ENCODE peak calls at places on chromosomes 13 and 19, in seven cellular contexts. V is brain microvascular endothelial cell, Q is transverse colon, X is fibroblast of mammary gland, Y is nephron progenitor cell, R is AG04449, L is mammary epithelial cell. M is an unnamed sample.

GRCh38 chr13:72567566-72567965 is 159.9 kb downstream of the MZT1 start:
- DNase-seq in R (no peak), Y (no peak), L (no peak), X (no peak), Q (no peak), V (no peak), M (no peak)

GRCh38 chr13:73913043-73913740 is 221.0 kb downstream of the KLF12 start:
- DNase-seq in R (peak; percentile 19), X (peak; percentile 59), Y (no peak), L (peak; percentile 46), Q (no peak), V (peak; percentile 68), M (no peak)

GRCh38 chr13:110409581-110409992 is 102.5 kb downstream of the COL4A2 start:
- DNase-seq in L (peak; percentile 66), X (peak; percentile 48), Y (no peak), R (no peak), V (peak; percentile 96), Q (no peak), M (peak; percentile 74)

GRCh38 chr13:30608364-30608763 is 9.4 kb upstream of the USPL1 start:
- DNase-seq in R (no peak), Y (no peak), Q (no peak), L (no peak), V (no peak), X (peak; percentile 17), M (no peak)

GRCh38 chr19:18027151-18027550 is 19.2 kb downstream of the ARRDC2 start:
- DNase-seq in V (no peak), L (no peak), X (no peak), Y (no peak), Q (no peak), R (no peak), M (no peak)

GRCh38 chr13:31742102-31742695 is 2.9 kb downstream of the RXFP2 start:
- DNase-seq in V (peak; percentile 55), Y (peak; percentile 79), Q (peak; percentile 55), L (peak; percentile 45), X (peak; percentile 81), R (no peak), M (peak; percentile 50)

GRCh38 chr13:39149896-39150295 is 111.6 kb downstream of the NHLRC3 start:
- DNase-seq in V (no peak), Y (no peak), R (no peak), Q (no peak), X (no peak), L (no peak), M (no peak)

GRCh38 chr13:46297338-46297737 is 85.6 kb downstream of the LRRC63 start:
- DNase-seq in X (peak; percentile 15), R (no peak), Q (no peak), L (no peak), V (peak; percentile 34), Y (no peak), M (peak; percentile 6)

GRCh38 chr19:30214651-30215051 is 157.5 kb upstream of the ZNF536 start:
- DNase-seq in Y (no peak), L (no peak), X (no peak), V (no peak), Q (no peak), R (no peak), M (no peak)

GRCh38 chr19:5154129-5154798 is 185.4 kb downstream of the KDM4B start:
- DNase-seq in X (peak; percentile 10), R (no peak), L (no peak), Q (peak; percentile 38), V (no peak), Y (peak; percentile 69), M (no peak)

GRCh38 chr19:41936416-41936850 is 8.2 kb upstream of the ERFL start:
- DNase-seq in V (no peak), Y (no peak), L (peak; percentile 33), Q (no peak), R (no peak), X (no peak), M (peak; percentile 36)

GRCh38 chr19:3750211-3750610 is 11.3 kb downstream of the APBA3 start:
- DNase-seq in L (no peak), Q (no peak), X (no peak), Y (no peak), R (no peak), V (no peak), M (no peak)

GRCh38 chr19:50723069-50723468 is at the start of gene CLEC11A:
- DNase-seq in Q (peak; percentile 38), R (no peak), X (peak; percentile 84), V (peak; percentile 52), L (no peak), Y (peak; percentile 40), M (peak; percentile 83)

GRCh38 chr13:97849305-97849704 is 104.2 kb upstream of the IPO5 start:
- DNase-seq in X (peak; percentile 26), Y (no peak), V (no peak), Q (no peak), R (no peak), L (peak; percentile 49), M (peak; percentile 10)

GRCh38 chr13:23905766-23906165 is 8.5 kb upstream of the C1QTNF9B start:
- DNase-seq in Y (no peak), R (no peak), Q (no peak), L (no peak), V (no peak), X (no peak), M (no peak)

GRCh38 chr13:35857769-35858168 is 273.4 kb downstream of the DCLK1 start:
- DNase-seq in Q (no peak), X (no peak), Y (no peak), R (no peak), L (no peak), V (peak; percentile 59), M (no peak)

GRCh38 chr13:57569981-57570380 is 61.6 kb upstream of the PCDH17 start:
- DNase-seq in L (no peak), R (no peak), X (no peak), Q (no peak), V (no peak), Y (no peak), M (no peak)

GRCh38 chr19:5932593-5933262 is 18.7 kb downstream of the CAPS start:
- DNase-seq in X (no peak), Q (no peak), L (no peak), Y (no peak), V (no peak), R (no peak), M (no peak)

GRCh38 chr13:106455190-106455589 is 80.3 kb downstream of the EFNB2 start:
- DNase-seq in X (no peak), Y (no peak), V (no peak), Q (no peak), L (no peak), R (no peak), M (no peak)

GRCh38 chr13:27619711-27620376 is 485 bp downstream of the LNX2 start:
- DNase-seq in Q (peak; percentile 57), X (peak; percentile 30), Y (no peak), R (no peak), V (peak; percentile 11), L (no peak), M (peak; percentile 39)
- TF ChIP-seq CTCF in Q (peak; percentile 47), X (no peak), Y (no peak), R (peak; percentile 42), V (peak; percentile 23), L (no peak), M (peak; percentile 54)

DNA sequence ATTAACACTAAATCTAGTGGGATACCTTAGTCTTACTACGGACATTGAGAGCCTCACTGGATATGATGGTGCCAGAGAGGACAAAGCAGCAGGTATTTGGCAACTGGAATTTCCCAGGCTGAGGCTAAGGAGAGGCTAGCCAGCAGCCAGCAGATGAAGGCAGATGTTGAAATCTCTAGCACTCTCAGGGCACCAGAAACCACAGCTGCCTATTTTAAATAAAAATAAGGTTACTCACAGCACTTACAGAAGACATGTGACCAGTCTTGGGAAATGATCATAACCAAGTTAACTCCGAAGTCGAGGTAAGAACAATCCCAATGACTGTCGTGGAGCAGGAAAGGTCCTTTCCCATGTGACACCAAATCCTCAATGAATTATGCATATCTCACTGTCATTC is 1726.0 kb downstream of the EFNB2 start:
- DNase-seq in V (peak; percentile 44), Q (no peak), Y (no peak), L (peak; percentile 37), R (no peak), X (peak; percentile 0), M (no peak)
- TF ChIP-seq CTCF in V (no peak), Q (no peak), Y (no peak), L (no peak), R (no peak), X (no peak), M (no peak)

DNA sequence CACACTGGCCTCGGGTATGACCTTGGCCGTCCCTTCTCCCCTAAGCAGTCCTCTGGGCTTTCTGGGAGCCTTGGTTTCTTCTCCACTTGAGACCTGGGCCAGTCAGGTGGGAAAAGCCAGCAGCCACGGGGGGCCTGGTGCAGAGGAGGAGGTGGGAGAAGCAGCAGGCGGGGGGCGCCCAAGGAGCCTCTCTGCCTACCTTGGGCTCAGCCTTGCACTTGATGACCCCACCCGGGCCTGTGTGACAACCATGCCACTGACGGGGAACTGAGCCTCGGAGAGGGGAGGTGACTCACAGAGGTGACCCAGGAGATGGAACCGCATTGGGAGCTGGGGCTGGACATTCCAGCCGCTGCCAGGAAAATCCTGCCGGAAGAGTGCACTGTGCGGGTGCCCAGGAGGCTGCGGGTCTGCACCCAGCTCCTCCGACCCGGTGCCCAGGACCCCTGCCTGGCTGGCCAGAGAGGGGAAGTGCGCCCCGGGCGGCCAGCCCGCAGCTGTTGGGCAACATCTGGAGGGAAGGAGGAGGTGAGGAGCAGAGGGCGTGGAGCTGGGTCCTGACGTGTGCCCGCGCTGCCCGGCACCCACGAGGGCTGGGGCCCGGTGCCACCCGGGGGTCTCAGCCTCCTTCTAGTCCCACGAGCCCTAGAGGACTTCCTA is 23.4 kb upstream of the SLC7A10 start:
- DNase-seq in Q (no peak), Y (no peak), V (no peak), R (no peak), L (no peak), X (no peak), M (no peak)
- TF ChIP-seq CTCF in Q (no peak), Y (no peak), V (no peak), R (no peak), L (no peak), X (no peak), M (no peak)

DNA sequence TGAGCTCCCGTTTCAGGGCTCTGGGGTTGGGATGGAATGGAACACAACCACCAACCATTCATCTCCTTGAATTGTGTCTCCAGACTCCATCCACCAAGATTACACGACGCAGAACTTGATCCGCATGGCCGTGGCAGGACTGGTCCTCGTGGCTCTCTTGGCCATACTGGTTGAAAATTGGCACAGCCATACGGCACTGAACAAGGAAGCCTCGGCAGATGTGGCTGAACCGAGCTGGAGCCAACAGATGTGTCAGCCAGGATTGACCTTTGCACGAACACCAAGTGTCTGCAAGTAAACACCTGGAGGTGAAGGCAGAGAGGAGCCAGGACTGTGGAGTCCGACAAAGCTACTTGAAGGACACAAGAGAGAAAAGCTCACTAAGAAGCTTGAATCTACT is 15.5 kb downstream of the FCAR start:
- DNase-seq in R (no peak), Q (no peak), X (no peak), V (no peak), Y (no peak), L (no peak), M (no peak)
- TF ChIP-seq CTCF in R (no peak), Q (no peak), X (no peak), V (no peak), Y (no peak), L (no peak), M (no peak)

DNA sequence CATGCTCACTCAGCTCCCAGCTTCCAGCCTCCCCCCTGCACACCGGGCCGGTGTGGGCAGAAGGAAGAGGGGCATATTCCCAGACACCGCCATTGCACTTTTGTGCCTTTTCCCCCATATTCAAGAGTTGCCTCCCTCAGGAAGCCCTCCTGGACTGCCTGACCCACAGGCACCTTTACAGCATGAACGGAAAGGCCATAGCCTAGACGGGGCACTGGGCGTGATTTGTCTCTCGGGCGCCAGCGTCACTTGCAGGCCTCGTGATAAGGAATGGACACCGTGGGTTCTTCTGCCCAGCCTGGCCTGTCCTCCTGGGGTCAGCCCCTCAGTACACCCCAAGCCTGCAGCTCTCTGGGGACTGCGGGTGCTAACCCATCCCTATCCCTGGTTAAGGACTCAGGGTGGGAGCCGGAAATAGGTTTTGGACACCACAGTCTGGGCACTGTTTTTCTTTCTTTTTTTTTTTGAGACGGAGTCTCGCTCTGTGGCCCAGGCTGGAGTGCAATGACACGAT is 933 bp upstream of the UQCR11 start:
- DNase-seq in Q (no peak), Y (no peak), X (no peak), V (no peak), L (no peak), R (no peak), M (no peak)
- TF ChIP-seq CTCF in Q (no peak), Y (no peak), X (no peak), V (no peak), L (no peak), R (no peak), M (peak; percentile 29)